ENCODE peak calls at places on chromosomes 5 and 9, in four cellular contexts. N is endothelial cell of umbilical vein, U is A673, Q is PC-3. K is an unnamed sample.

GRCh38 chr5:172412724-172413260 is 41.5 kb downstream of the SH3PXD2B start:
- DNase-seq in Q (peak; percentile 73), U (peak; percentile 62), N (peak; percentile 71), K (peak; percentile 99)

GRCh38 chr5:90548069-90548593 is 10.5 kb upstream of the ADGRV1 start:
- DNase-seq in Q (peak; percentile 98), U (peak; percentile 44), N (no peak), K (peak; percentile 31)

GRCh38 chr9:23826120-23826629 is at the start of gene ELAVL2:
- DNase-seq in N (peak; percentile 78), U (no peak), Q (peak; percentile 98), K (peak; percentile 91)

GRCh38 chr5:74634611-74635286 is 5.8 kb downstream of the ENC1 start:
- DNase-seq in N (no peak), Q (no peak), U (no peak), K (peak; percentile 48)

GRCh38 chr5:179289756-179290385 is 55.4 kb downstream of the ADAMTS2 start:
- DNase-seq in U (no peak), Q (no peak), N (no peak), K (no peak)

GRCh38 chr5:145347026-145347616 is 488.0 kb downstream of the PRELID2 start:
- DNase-seq in N (peak; percentile 64), U (peak; percentile 83), Q (peak; percentile 51), K (peak; percentile 59)

GRCh38 chr9:101429736-101430135 is 5.8 kb downstream of the ALDOB start:
- DNase-seq in U (no peak), N (no peak), Q (no peak), K (no peak)

GRCh38 chr9:98994226-98995058 is 50.7 kb downstream of the COL15A1 start:
- DNase-seq in Q (no peak), N (no peak), U (no peak), K (no peak)

GRCh38 chr5:176877793-176878331 is 21.3 kb downstream of the HK3 start:
- DNase-seq in U (no peak), Q (no peak), N (no peak), K (no peak)

GRCh38 chr9:121947683-121948300 is 145.3 kb downstream of the TTLL11 start:
- DNase-seq in N (no peak), Q (no peak), U (peak; percentile 79), K (no peak)

GRCh38 chr5:169458269-169458668 is 125.3 kb upstream of the SPDL1 start:
- DNase-seq in U (no peak), Q (no peak), N (no peak), K (no peak)

GRCh38 chr5:148443998-148444397 is 60.2 kb downstream of the FBXO38 start:
- DNase-seq in U (peak; percentile 76), Q (peak; percentile 91), N (peak; percentile 79), K (peak; percentile 61)

GRCh38 chr9:37383876-37384715 is 38.4 kb upstream of the GRHPR start:
- DNase-seq in U (peak; percentile 94), Q (no peak), N (no peak), K (no peak)

GRCh38 chr9:16029056-16029615 is 476.3 kb downstream of the CCDC171 start:
- DNase-seq in U (no peak), Q (peak; percentile 57), N (no peak), K (peak; percentile 60)

GRCh38 chr9:110029422-110029814 is 178.5 kb downstream of the C9orf152 start:
- DNase-seq in U (peak; percentile 63), N (peak; percentile 91), Q (peak; percentile 46), K (peak; percentile 90)

GRCh38 chr5:178993236-178993765 is 1.8 kb downstream of the GRM6 start:
- DNase-seq in Q (no peak), U (no peak), N (no peak), K (no peak)

GRCh38 chr5:32639943-32640342 is 54.6 kb downstream of the SUB1 start:
- DNase-seq in Q (peak; percentile 66), N (no peak), U (no peak), K (peak; percentile 46)

GRCh38 chr9:116661037-116661954 is 25.8 kb upstream of the TRIM32 start:
- DNase-seq in U (peak; percentile 81), N (peak; percentile 58), Q (peak; percentile 58), K (peak; percentile 87)

GRCh38 chr9:124292696-124293593 is 35.2 kb downstream of the NEK6 start:
- DNase-seq in U (no peak), N (no peak), Q (no peak), K (no peak)

GRCh38 chr9:35686222-35687203 is 3.2 kb downstream of the TPM2 start:
- DNase-seq in U (no peak), N (no peak), Q (no peak), K (peak; percentile 74)

GRCh38 chr9:6715755-6716643 is 41.8 kb upstream of the KDM4C start:
- DNase-seq in Q (peak; percentile 36), U (no peak), N (no peak), K (peak; percentile 12)

GRCh38 chr9:20504930-20505329 is 117.4 kb downstream of the MLLT3 start:
- DNase-seq in Q (no peak), U (no peak), N (no peak), K (no peak)

GRCh38 chr9:107020040-107020530 is 157.1 kb downstream of the ZNF462 start:
- DNase-seq in U (peak; percentile 5), Q (peak; percentile 76), N (no peak), K (peak; percentile 96)

GRCh38 chr5:61466017-61466416 is 134.0 kb downstream of the ZSWIM6 start:
- DNase-seq in U (no peak), Q (no peak), N (no peak), K (no peak)

GRCh38 chr5:178546675-178547033 is 43.5 kb downstream of the COL23A1 start:
- DNase-seq in U (no peak), N (no peak), Q (no peak), K (no peak)

GRCh38 chr9:80500300-80500699 is 928.5 kb downstream of the TLE4 start:
- DNase-seq in N (no peak), Q (no peak), U (no peak), K (no peak)

GRCh38 chr5:56422060-56422762 is 189.1 kb upstream of the ANKRD55 start:
- DNase-seq in U (no peak), Q (peak; percentile 85), N (no peak), K (no peak)

GRCh38 chr5:159469496-159470370 is 139.4 kb upstream of the IL12B start:
- DNase-seq in Q (peak; percentile 61), N (no peak), U (peak; percentile 36), K (peak; percentile 30)

GRCh38 chr9:92426501-92426900 is 2.2 kb upstream of the OMD start:
- DNase-seq in N (no peak), Q (no peak), U (no peak), K (peak; percentile 9)

GRCh38 chr9:69412741-69413150 is 87.7 kb downstream of the ENTREP1 start:
- DNase-seq in Q (peak; percentile 43), N (peak; percentile 74), U (peak; percentile 39), K (peak; percentile 68)

GRCh38 chr5:128009399-128009798 is 74.2 kb upstream of the SLC12A2 start:
- DNase-seq in U (no peak), Q (no peak), N (no peak), K (no peak)

DNA sequence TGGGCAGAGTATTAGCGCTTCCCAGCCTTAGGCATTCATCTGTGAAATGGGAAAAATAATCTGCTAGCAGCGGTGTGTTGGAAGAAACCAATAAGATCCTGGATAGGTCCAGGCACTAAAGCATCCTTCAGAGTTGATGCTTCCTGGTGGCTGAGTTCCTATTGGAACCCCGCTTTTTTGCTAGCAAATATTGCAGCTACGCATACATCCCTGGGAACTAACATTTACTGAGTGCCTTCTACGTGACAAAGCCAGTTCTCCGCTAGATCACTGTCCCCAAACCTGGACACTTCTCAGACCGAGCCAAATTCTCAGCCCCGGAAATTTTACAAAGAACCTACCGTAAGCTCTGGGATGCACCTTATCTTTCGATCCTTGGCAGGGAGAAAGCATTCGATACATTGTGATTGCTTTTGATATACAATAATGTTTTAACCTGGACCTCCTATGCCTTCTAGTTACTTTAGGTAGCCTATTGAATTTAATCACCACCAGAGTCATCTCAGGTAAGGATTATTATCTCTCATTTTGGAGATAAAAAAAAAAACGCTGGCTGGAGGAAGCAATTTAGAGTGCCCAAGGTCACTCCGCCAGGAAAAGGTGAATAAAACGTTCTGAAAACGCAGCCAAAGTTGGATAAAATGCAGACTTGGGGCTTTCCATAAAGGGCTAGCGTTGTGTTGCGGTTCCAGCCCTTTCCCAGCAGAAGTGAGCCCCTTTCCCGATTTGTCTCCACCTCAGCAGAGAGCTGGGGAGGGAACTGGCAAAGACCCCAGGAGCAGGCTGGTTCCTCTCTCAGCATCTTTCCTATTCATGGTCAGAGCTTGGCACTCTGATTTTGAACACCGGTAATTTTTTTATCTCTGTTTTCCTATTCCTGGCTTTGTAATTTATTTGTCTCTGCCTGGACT is 2.6 kb upstream of the MSX2 start:
- DNase-seq in U (no peak), Q (no peak), N (no peak), K (no peak)
- TF ChIP-seq EZH2 in U (peak; percentile 73), Q (no peak), N (no peak), K (peak; percentile 21)

DNA sequence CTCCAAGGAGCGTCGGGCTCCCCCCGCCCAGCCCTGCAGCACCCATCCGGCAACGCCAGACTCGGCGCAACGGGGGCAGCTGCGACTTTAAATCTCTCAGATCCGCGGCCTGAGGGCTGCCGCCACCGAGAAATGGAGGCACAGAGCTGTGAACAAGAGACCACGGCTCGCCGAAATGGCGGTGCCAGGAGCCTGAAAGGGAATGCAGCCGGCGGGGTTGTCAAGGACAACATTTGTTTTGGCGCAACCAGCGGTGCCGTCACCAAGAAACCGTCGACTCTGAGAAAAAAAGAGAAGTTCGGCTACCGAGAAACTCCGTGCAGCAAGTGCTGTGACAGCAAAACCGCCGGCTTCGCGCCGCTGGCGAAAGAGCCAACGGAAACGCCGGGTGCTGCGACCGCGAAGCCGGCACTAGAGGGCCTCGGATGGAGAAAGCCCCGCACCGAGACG is 2.1 kb upstream of the ANXA2R start:
- DNase-seq in U (no peak), N (no peak), Q (peak; percentile 81), K (peak; percentile 76)
- TF ChIP-seq CTCF in U (peak; percentile 35), N (peak; percentile 35), Q (peak; percentile 39), K (no peak)

DNA sequence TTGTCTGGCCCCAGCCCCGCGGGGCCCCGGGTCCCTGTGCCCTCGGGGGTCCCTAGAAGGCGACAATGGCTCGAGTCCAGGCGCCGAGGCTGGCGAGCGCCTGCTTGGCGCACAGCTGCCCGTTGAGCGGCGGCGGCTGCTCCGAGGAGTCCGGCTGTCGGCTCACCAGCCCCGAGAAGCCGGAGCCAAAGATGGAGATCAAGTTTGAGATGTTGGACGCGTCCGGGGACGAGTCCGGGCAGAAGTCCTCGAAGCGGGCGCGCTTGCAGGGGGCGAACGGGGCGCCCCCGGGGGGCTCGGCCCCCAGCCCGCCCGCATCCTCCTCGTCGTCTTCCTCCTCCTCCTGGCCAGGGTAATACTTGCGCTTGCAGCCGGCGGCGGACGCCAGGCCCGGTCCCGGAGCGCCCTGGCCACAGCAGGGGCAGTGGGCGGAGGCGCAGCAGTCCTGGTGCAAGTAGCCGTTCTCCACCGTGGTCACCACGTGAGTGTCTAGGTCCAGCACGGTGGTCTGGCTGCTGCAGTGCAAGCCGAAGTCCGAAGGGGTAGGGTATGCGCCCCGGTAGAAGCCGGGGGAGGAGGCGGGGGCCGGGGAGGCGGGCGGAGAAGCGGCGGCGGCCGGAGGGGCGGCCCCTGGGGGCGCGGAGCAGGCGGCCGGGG is 1.1 kb downstream of the IER5L start:
- DNase-seq in Q (peak; percentile 10), N (peak; percentile 65), U (peak; percentile 33), K (peak; percentile 39)
- TF ChIP-seq EZH2 in Q (no peak), N (no peak), U (no peak), K (no peak)

GRCh38 chr5:173970878-173971650 is 17.9 kb upstream of the C5orf47 start:
- DNase-seq in N (no peak), U (no peak), Q (no peak), K (no peak)
- TF ChIP-seq CTCF in N (no peak), U (no peak), Q (peak; percentile 43), K (no peak)